ENCODE peak calls at places on chromosomes 4 and X, in ten cellular contexts. Q, K, W, F, E, B, N, Z, J and G are unnamed samples.

GRCh38 chr4:63700569-63700968 is 708.7 kb downstream of the TECRL start:
- DNase-seq in Q (no peak), K (no peak), W (no peak), F (no peak), E (no peak), B (no peak), N (no peak), Z (no peak), J (no peak), G (no peak)

GRCh38 chr4:65482410-65482809 is 187.9 kb downstream of the EPHA5 start:
- DNase-seq in Q (peak; percentile 69), K (no peak), W (no peak), F (no peak), E (no peak), B (no peak), N (no peak), Z (no peak), J (peak; percentile 30), G (no peak)

GRCh38 chr4:184503869-184504300 is 29.5 kb upstream of the IRF2 start:
- DNase-seq in Q (peak; percentile 72), K (no peak), W (peak; percentile 47), F (no peak), E (no peak), B (no peak), N (no peak), Z (peak; percentile 5), J (no peak), G (no peak)

GRCh38 chr4:53119685-53120084 is 246.2 kb downstream of the SCFD2 start:
- DNase-seq in Q (peak; percentile 75), K (no peak), W (no peak), F (peak; percentile 49), E (no peak), B (no peak), N (no peak), Z (no peak), J (peak; percentile 53), G (peak; percentile 86)

GRCh38 chr4:11633435-11633834 is 204.7 kb upstream of the HS3ST1 start:
- DNase-seq in Q (no peak), K (no peak), W (no peak), F (no peak), E (no peak), B (no peak), N (no peak), Z (no peak), J (no peak), G (no peak)

GRCh38 chrX:102154218-102154860 is 1.4 kb downstream of the BEX5 start:
- DNase-seq in Q (no peak), K (no peak), W (peak; percentile 26), F (no peak), E (no peak), B (peak; percentile 6), N (no peak), Z (peak; percentile 6), J (no peak), G (peak; percentile 43)

GRCh38 chr4:145760961-145761929 is 81.3 kb downstream of the C4orf51 start:
- DNase-seq in Q (no peak), K (no peak), W (no peak), F (no peak), E (no peak), B (no peak), N (no peak), Z (no peak), J (no peak), G (no peak)

GRCh38 chr4:25702848-25703247 is 47.2 kb downstream of the SLC34A2 start:
- DNase-seq in Q (peak; percentile 13), K (no peak), W (no peak), F (peak; percentile 43), E (no peak), B (no peak), N (no peak), Z (no peak), J (peak; percentile 40), G (no peak)

GRCh38 chr4:138841341-138841740 is 174.2 kb upstream of the NOCT start:
- DNase-seq in Q (no peak), K (no peak), W (no peak), F (no peak), E (no peak), B (no peak), N (no peak), Z (no peak), J (no peak), G (peak; percentile 45)

GRCh38 chr4:89288430-89288829 is 19.2 kb downstream of the GPRIN3 start:
- DNase-seq in Q (no peak), K (no peak), W (no peak), F (no peak), E (no peak), B (no peak), N (no peak), Z (no peak), J (no peak), G (no peak)